ENCODE peak calls at places on chromosomes 7 and 10, in ten cellular contexts. X is DND-41, F is neural progenitor cell, N is uterus, R is GM06990, L is spleen, S is H9, H is HFFc6, O is AG04450, V is choroid plexus epithelial cell. M is an unnamed sample.

GRCh38 chr10:87505366-87506113 is 847 bp downstream of the MINPP1 start:
- DNase-seq in X (peak), F (peak), N (peak), R (no peak), L (peak), S (peak), H (peak), O (no peak), V (peak), M (no peak)

GRCh38 chr7:17142831-17143541 is 155.5 kb upstream of the AHR start:
- DNase-seq in X (no peak), F (no peak), N (no peak), R (no peak), L (no peak), S (no peak), H (peak), O (no peak), V (peak), M (no peak)

GRCh38 chr10:79071535-79071923 is 2.8 kb downstream of the ZMIZ1 start:
- DNase-seq in X (no peak), F (no peak), N (no peak), R (no peak), L (no peak), S (no peak), H (no peak), O (no peak), V (no peak), M (no peak)

GRCh38 chr10:6409982-6410694 is 169.9 kb downstream of the PRKCQ start:
- DNase-seq in X (peak), F (no peak), N (peak), R (no peak), L (no peak), S (no peak), H (peak), O (peak), V (peak), M (no peak)

GRCh38 chr7:50598455-50599343 is 33.5 kb upstream of the DDC start:
- DNase-seq in X (no peak), F (no peak), N (no peak), R (no peak), L (no peak), S (no peak), H (no peak), O (no peak), V (no peak), M (no peak)

GRCh38 chr10:133062085-133062484 is 25.6 kb upstream of the ADGRA1 start:
- DNase-seq in X (no peak), F (no peak), N (no peak), R (no peak), L (no peak), S (no peak), H (no peak), O (no peak), V (no peak), M (no peak)

GRCh38 chr7:9945882-9946281 is 1027.8 kb upstream of the PHF14 start:
- DNase-seq in X (no peak), F (no peak), N (no peak), R (no peak), L (no peak), S (no peak), H (no peak), O (no peak), V (no peak), M (no peak)

GRCh38 chr7:91778416-91778815 is 102.1 kb downstream of the MTERF1 start:
- DNase-seq in X (no peak), F (peak), N (no peak), R (no peak), L (no peak), S (no peak), H (no peak), O (no peak), V (no peak), M (no peak)

GRCh38 chr10:87916515-87916914 is 53.1 kb downstream of the PTEN start:
- DNase-seq in X (no peak), F (no peak), N (no peak), R (no peak), L (no peak), S (no peak), H (no peak), O (no peak), V (no peak), M (no peak)

GRCh38 chr7:49768835-49769234 is 4.6 kb upstream of the VWC2 start:
- DNase-seq in X (no peak), F (no peak), N (no peak), R (no peak), L (no peak), S (no peak), H (no peak), O (no peak), V (no peak), M (no peak)

GRCh38 chr7:43572516-43573049 is 10.3 kb upstream of the STK17A start:
- DNase-seq in X (peak), F (no peak), N (no peak), R (no peak), L (no peak), S (no peak), H (peak), O (peak), V (peak), M (peak)

GRCh38 chr10:102410427-102411073 is 8.0 kb downstream of the PSD start:
- DNase-seq in X (no peak), F (peak), N (no peak), R (no peak), L (no peak), S (peak), H (no peak), O (no peak), V (peak), M (no peak)

GRCh38 chr10:61628199-61628874 is 34.4 kb upstream of the CABCOCO1 start:
- DNase-seq in X (no peak), F (no peak), N (no peak), R (no peak), L (no peak), S (no peak), H (peak), O (no peak), V (peak), M (no peak)

GRCh38 chr7:92747041-92747835 is 89.1 kb downstream of the CDK6 start:
- DNase-seq in X (no peak), F (no peak), N (no peak), R (no peak), L (no peak), S (no peak), H (peak), O (no peak), V (no peak), M (no peak)

GRCh38 chr10:132225849-132226205 is 39.1 kb downstream of the DPYSL4 start:
- DNase-seq in X (no peak), F (no peak), N (no peak), R (no peak), L (no peak), S (no peak), H (no peak), O (no peak), V (no peak), M (no peak)

GRCh38 chr7:117825132-117825531 is 48.1 kb downstream of the CTTNBP2 start:
- DNase-seq in X (no peak), F (no peak), N (no peak), R (no peak), L (no peak), S (no peak), H (no peak), O (peak), V (peak), M (no peak)

GRCh38 chr10:13732485-13732884 is 145.7 kb downstream of the PRPF18 start:
- DNase-seq in X (peak), F (no peak), N (no peak), R (no peak), L (no peak), S (no peak), H (no peak), O (no peak), V (no peak), M (no peak)

GRCh38 chr7:80312139-80312661 is 177.6 kb downstream of the GNAI1 start:
- DNase-seq in X (no peak), F (no peak), N (no peak), R (no peak), L (no peak), S (no peak), H (peak), O (peak), V (peak), M (no peak)

GRCh38 chr10:1074748-1075358 is 18.7 kb downstream of the WDR37 start:
- DNase-seq in X (no peak), F (no peak), N (no peak), R (no peak), L (no peak), S (no peak), H (no peak), O (no peak), V (peak), M (no peak)
- TF ChIP-seq CTCF in X (peak), F (peak), N (no peak), R (peak), L (no peak), S (peak), H (peak), O (peak), V (peak), M (no peak)

GRCh38 chr7:45408407-45408737 is 165.8 kb upstream of the ADCY1 start:
- DNase-seq in X (no peak), F (no peak), N (no peak), R (no peak), L (no peak), S (no peak), H (no peak), O (no peak), V (no peak), M (no peak)
- TF ChIP-seq CTCF in X (no peak), F (no peak), N (no peak), R (no peak), L (no peak), S (no peak), H (no peak), O (no peak), V (no peak), M (no peak)

GRCh38 chr10:84552478-84552877 is 224.1 kb downstream of the CCSER2 start:
- DNase-seq in X (no peak), F (peak), N (no peak), R (no peak), L (no peak), S (peak), H (no peak), O (no peak), V (no peak), M (no peak)
- TF ChIP-seq CTCF in X (no peak), F (peak), N (no peak), R (no peak), L (no peak), S (peak), H (no peak), O (no peak), V (no peak), M (no peak)

GRCh38 chr10:58414270-58415041 is 29.2 kb downstream of the TFAM start:
- DNase-seq in X (no peak), F (peak), N (no peak), R (no peak), L (no peak), S (no peak), H (peak), O (peak), V (peak), M (no peak)
- TF ChIP-seq CTCF in X (peak), F (peak), N (no peak), R (no peak), L (no peak), S (peak), H (peak), O (peak), V (peak), M (peak)

DNA sequence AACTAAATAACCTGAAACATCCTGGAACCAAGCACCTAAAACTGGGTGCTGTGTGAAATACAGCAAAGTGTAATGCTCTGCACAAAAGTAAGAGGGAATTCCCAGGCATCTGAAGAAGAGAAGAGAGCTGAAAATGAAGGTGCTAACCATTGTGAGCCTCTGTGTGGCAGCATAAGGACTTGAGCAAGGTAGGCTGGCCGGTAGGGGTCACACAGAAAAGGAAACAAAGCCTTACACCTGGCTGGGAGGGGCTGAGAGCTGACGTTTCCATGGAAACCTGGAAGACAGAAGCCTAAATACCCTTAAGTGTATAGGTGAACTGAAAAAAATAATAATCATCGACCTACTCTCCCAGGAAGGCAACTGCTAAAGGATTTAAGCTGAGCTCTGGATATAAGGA is 48.6 kb downstream of the CUL1 start:
- DNase-seq in X (no peak), F (peak), N (no peak), R (no peak), L (no peak), S (peak), H (no peak), O (no peak), V (no peak), M (no peak)
- TF ChIP-seq CTCF in X (no peak), F (peak), N (no peak), R (peak), L (no peak), S (peak), H (no peak), O (no peak), V (peak), M (no peak)

GRCh38 chr10:131083915-131084790 is 227.4 kb downstream of the TCERG1L start:
- DNase-seq in X (peak), F (peak), N (no peak), R (no peak), L (peak), S (peak), H (no peak), O (no peak), V (no peak), M (no peak)
- TF ChIP-seq CTCF in X (peak), F (peak), N (no peak), R (no peak), L (no peak), S (peak), H (no peak), O (no peak), V (no peak), M (no peak)

DNA sequence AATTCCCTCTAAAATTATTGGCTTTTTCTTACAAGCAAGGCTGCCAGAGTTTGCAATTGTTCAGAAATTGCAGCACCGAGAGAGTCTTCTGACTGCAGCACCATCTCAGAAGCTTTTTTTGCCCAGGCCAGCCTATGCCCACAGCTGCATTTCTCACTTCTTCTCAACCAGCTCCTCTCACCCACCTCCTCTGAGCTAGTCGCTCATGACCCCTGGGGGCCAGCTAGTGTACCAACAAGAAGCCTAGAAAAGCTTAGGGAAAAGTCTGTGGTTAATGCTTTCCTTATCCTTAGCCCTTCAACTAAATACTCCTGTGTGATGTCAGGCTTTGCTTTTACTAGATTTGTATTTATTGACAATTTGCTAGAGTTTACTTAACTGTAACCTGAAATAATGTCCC is 264.9 kb downstream of the HTR7 start:
- DNase-seq in X (peak), F (peak), N (no peak), R (peak), L (peak), S (peak), H (no peak), O (peak), V (peak), M (no peak)
- TF ChIP-seq CTCF in X (peak), F (peak), N (no peak), R (peak), L (no peak), S (peak), H (peak), O (peak), V (peak), M (peak)

DNA sequence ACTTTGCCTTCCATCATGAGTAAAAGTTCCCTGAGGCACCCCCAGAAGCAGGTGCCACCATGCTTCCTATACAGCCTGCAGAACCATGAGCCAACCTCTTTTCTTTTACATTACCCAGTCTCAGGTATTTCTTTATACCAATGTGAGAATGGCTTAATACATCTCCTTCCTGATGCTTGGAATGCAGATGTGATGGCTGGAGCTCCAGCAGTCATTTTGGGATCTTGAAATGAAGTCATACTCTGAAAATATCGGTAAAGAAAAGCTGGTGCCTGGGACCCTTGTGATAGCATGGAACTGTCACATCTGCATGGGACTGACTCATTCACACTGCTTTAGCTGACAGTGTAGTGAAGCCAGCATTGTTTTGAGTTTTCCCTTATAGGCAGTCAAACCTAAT is 634.5 kb upstream of the NRP1 start:
- DNase-seq in X (no peak), F (no peak), N (no peak), R (no peak), L (no peak), S (no peak), H (no peak), O (no peak), V (no peak), M (no peak)
- TF ChIP-seq CTCF in X (no peak), F (no peak), N (no peak), R (no peak), L (no peak), S (no peak), H (no peak), O (no peak), V (no peak), M (no peak)

DNA sequence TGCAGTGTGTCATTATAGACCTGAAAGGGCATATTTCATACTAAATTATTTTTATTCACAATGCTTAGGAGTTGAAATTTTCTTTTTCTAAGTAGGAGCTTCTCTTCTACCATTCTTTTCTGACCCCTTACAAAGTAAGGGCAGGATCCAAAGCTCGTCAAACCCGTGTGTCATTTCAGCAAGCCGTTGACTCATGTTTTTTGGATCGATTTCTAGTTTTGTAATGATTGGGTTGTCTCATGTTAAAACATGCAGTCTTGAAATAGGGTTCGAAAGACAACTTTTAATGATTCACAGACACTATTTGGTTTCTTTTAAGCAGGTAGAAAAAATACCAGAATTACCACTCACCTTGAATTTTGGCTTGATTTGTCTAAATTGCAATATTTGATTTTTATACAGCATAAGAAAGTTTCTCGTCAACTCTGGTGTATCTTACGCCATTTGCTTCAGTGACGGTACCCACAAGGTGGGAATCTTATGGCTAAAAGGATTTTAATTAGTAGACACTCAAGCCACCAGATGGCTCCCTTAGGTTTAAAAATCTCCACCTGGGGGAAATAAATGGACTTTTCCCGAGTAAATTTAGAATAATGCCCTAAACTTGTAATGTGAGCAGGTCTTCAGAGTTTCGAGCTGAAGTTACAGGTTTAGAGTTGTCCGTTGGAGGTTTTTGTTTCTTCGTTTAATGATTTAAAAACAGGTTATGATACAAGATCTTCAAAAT is 283.4 kb downstream of the CCDC3 start:
- DNase-seq in X (no peak), F (peak), N (no peak), R (no peak), L (no peak), S (no peak), H (no peak), O (no peak), V (peak), M (no peak)
- TF ChIP-seq CTCF in X (no peak), F (peak), N (peak), R (no peak), L (no peak), S (peak), H (peak), O (no peak), V (peak), M (peak)

M was measured in AG09309.